ENCODE peak calls at places on chromosome 11, in ten cellular contexts. F is H7; Y is A549; W is AG04450; S is activated CD4-positive, alpha-beta T cell treated with anti-CD3 and anti-CD28 coated beads for 24 hours; D is heart right ventricle; L is stimulated activated CD8-positive, alpha-beta memory T cell treated with anti-CD3 and anti-CD28 coated beads, Interleukin-7, amount 100 ng/mL, for 1 hour; Z is anterior cingulate cortex; G is activated effector memory CD4-positive, alpha-beta T cell treated with anti-CD3 and anti-CD28 coated beads, Interleukin-2, amount 50 U/mL, for 16 hours; I is neural progenitor cell. H is an unnamed sample.

GRCh38 chr11:66883021-66883968 is 26.4 kb downstream of the LRFN4 start:
- DNase-seq in F (peak; percentile 86), Y (peak; percentile 93), W (no peak), S (peak; percentile 61), D (no peak), L (no peak), Z (peak; percentile 57), G (peak; percentile 86), I (peak; percentile 84), H (peak; percentile 87)

GRCh38 chr11:66222358-66223149 is 45.9 kb upstream of the RAB1B start:
- DNase-seq in F (peak; percentile 91), Y (peak; percentile 95), W (peak; percentile 75), S (peak; percentile 93), D (peak; percentile 88), L (peak; percentile 80), Z (peak; percentile 48), G (peak; percentile 97), I (peak; percentile 97), H (peak; percentile 91)

GRCh38 chr11:6812391-6813005 is 13.0 kb upstream of the OR6A2 start:
- DNase-seq in F (peak; percentile 67), Y (peak; percentile 43), W (no peak), S (no peak), D (no peak), L (no peak), Z (no peak), G (no peak), I (peak; percentile 51), H (peak; percentile 33)

GRCh38 chr11:131486100-131486499 is 115.7 kb downstream of the NTM start:
- DNase-seq in F (no peak), Y (no peak), W (no peak), S (no peak), D (no peak), L (no peak), Z (no peak), G (no peak), I (no peak), H (no peak)

GRCh38 chr11:59158206-59159068 is 13.5 kb upstream of the DTX4 start:
- DNase-seq in F (peak; percentile 72), Y (peak; percentile 74), W (peak; percentile 37), S (no peak), D (peak; percentile 54), L (no peak), Z (peak; percentile 19), G (peak; percentile 82), I (peak; percentile 83), H (peak; percentile 39)

GRCh38 chr11:133081020-133081419 is 451.3 kb downstream of the OPCML start:
- DNase-seq in F (peak; percentile 62), Y (no peak), W (no peak), S (no peak), D (no peak), L (no peak), Z (no peak), G (no peak), I (peak; percentile 30), H (no peak)

GRCh38 chr11:68213135-68213515 is at the start of gene KMT5B:
- DNase-seq in F (peak; percentile 85), Y (no peak), W (peak; percentile 39), S (peak; percentile 44), D (peak; percentile 70), L (peak; percentile 27), Z (no peak), G (peak; percentile 86), I (no peak), H (no peak)

GRCh38 chr11:127791844-127792243 is 791.3 kb upstream of the KIRREL3 start:
- DNase-seq in F (peak; percentile 25), Y (no peak), W (no peak), S (no peak), D (no peak), L (no peak), Z (no peak), G (no peak), I (no peak), H (no peak)

GRCh38 chr11:59183768-59184167 is 11.8 kb downstream of the DTX4 start:
- DNase-seq in F (no peak), Y (no peak), W (no peak), S (no peak), D (no peak), L (no peak), Z (no peak), G (no peak), I (no peak), H (no peak)

GRCh38 chr11:47652070-47652469 is 9.7 kb upstream of the MTCH2 start:
- DNase-seq in F (no peak), Y (no peak), W (no peak), S (no peak), D (no peak), L (no peak), Z (no peak), G (no peak), I (no peak), H (no peak)

GRCh38 chr11:20155683-20156279 is 4.5 kb downstream of the DBX1 start:
- DNase-seq in F (peak; percentile 47), Y (no peak), W (no peak), S (no peak), D (no peak), L (no peak), Z (no peak), G (no peak), I (peak; percentile 44), H (no peak)

GRCh38 chr11:71476926-71477636 is 24.1 kb downstream of the NADSYN1 start:
- DNase-seq in F (peak; percentile 47), Y (no peak), W (no peak), S (no peak), D (no peak), L (no peak), Z (no peak), G (no peak), I (no peak), H (no peak)

GRCh38 chr11:119699227-119699626 is 29.8 kb downstream of the NECTIN1 start:
- DNase-seq in F (no peak), Y (no peak), W (no peak), S (no peak), D (peak; percentile 88), L (no peak), Z (no peak), G (no peak), I (no peak), H (peak; percentile 76)

GRCh38 chr11:121418625-121419114 is 33.4 kb upstream of the SORL1 start:
- DNase-seq in F (no peak), Y (no peak), W (no peak), S (no peak), D (peak; percentile 52), L (peak; percentile 3), Z (no peak), G (peak; percentile 71), I (no peak), H (no peak)

GRCh38 chr11:77589181-77589520 is 602 bp upstream of the AQP11 start:
- DNase-seq in F (no peak), Y (no peak), W (no peak), S (no peak), D (no peak), L (no peak), Z (no peak), G (no peak), I (no peak), H (no peak)

GRCh38 chr11:76787911-76788596 is 4.9 kb downstream of the TSKU start:
- DNase-seq in F (peak; percentile 32), Y (no peak), W (no peak), S (no peak), D (no peak), L (no peak), Z (no peak), G (peak; percentile 50), I (no peak), H (no peak)

GRCh38 chr11:61480936-61481335 is 27.6 kb upstream of the LRRC10B start:
- DNase-seq in F (peak; percentile 96), Y (peak; percentile 55), W (no peak), S (no peak), D (peak; percentile 48), L (no peak), Z (no peak), G (no peak), I (peak; percentile 97), H (peak; percentile 72)

GRCh38 chr11:114813216-114813615 is 134.9 kb downstream of the NXPE2 start:
- DNase-seq in F (no peak), Y (no peak), W (no peak), S (no peak), D (no peak), L (no peak), Z (no peak), G (no peak), I (no peak), H (peak; percentile 52)

GRCh38 chr11:17683378-17684161 is 35.8 kb upstream of the MYOD1 start:
- DNase-seq in F (no peak), Y (peak; percentile 58), W (peak; percentile 10), S (no peak), D (no peak), L (no peak), Z (no peak), G (no peak), I (no peak), H (peak; percentile 69)

GRCh38 chr11:64644348-64645242 is 53.6 kb downstream of the SLC22A12 start:
- DNase-seq in F (peak; percentile 86), Y (no peak), W (no peak), S (no peak), D (no peak), L (no peak), Z (no peak), G (no peak), I (peak; percentile 72), H (peak; percentile 52)

GRCh38 chr11:100629671-100630070 is 57.4 kb upstream of the ARHGAP42 start:
- DNase-seq in F (no peak), Y (peak; percentile 47), W (no peak), S (no peak), D (no peak), L (no peak), Z (no peak), G (no peak), I (no peak), H (peak; percentile 38)

GRCh38 chr11:36729765-36730164 is 131.7 kb upstream of the RAG2 start:
- DNase-seq in F (no peak), Y (no peak), W (no peak), S (no peak), D (no peak), L (no peak), Z (no peak), G (no peak), I (no peak), H (no peak)

GRCh38 chr11:123261345-123262106 is 66.5 kb upstream of the CLMP start:
- DNase-seq in F (peak; percentile 90), Y (peak; percentile 73), W (no peak), S (peak; percentile 68), D (peak; percentile 78), L (no peak), Z (peak; percentile 30), G (peak; percentile 87), I (peak; percentile 90), H (peak; percentile 90)

GRCh38 chr11:124875943-124876817 is 10.9 kb downstream of the ROBO3 start:
- DNase-seq in F (peak; percentile 97), Y (peak; percentile 90), W (peak; percentile 94), S (peak; percentile 65), D (peak; percentile 89), L (peak; percentile 37), Z (peak; percentile 72), G (peak; percentile 91), I (peak; percentile 96), H (peak; percentile 90)

GRCh38 chr11:77107950-77108349 is 5.3 kb downstream of the OMP start:
- DNase-seq in F (no peak), Y (peak; percentile 73), W (peak; percentile 52), S (no peak), D (no peak), L (no peak), Z (no peak), G (no peak), I (no peak), H (no peak)

GRCh38 chr11:125297346-125297910 is 132.9 kb downstream of the PKNOX2 start:
- DNase-seq in F (no peak), Y (no peak), W (no peak), S (no peak), D (no peak), L (no peak), Z (no peak), G (no peak), I (no peak), H (no peak)

GRCh38 chr11:117815262-117815803 is 9.2 kb downstream of the FXYD2 start:
- DNase-seq in F (no peak), Y (no peak), W (no peak), S (peak; percentile 40), D (no peak), L (peak; percentile 29), Z (no peak), G (peak; percentile 87), I (no peak), H (no peak)

GRCh38 chr11:7579226-7579825 is 65.5 kb downstream of the PPFIBP2 start:
- DNase-seq in F (no peak), Y (no peak), W (no peak), S (no peak), D (no peak), L (no peak), Z (no peak), G (no peak), I (no peak), H (no peak)